ENCODE peak calls at places on chromosomes 1 and 21, in four cellular contexts. H is ascending aorta, T is endothelial cell, E is Panc1. J is an unnamed sample.

GRCh38 chr1:59750612-59751395 is 63.9 kb upstream of the HOOK1 start:
- DNase-seq in H (peak), T (no peak), E (no peak), J (peak)

GRCh38 chr1:37038079-37038702 is 3.9 kb upstream of the GRIK3 start:
- DNase-seq in H (no peak), T (peak), E (no peak), J (no peak)

GRCh38 chr1:44327679-44328491 is 27.2 kb downstream of the ERI3 start:
- DNase-seq in H (peak), T (no peak), E (peak), J (peak)

GRCh38 chr1:81073580-81073979 is 727.2 kb upstream of the ADGRL2 start:
- DNase-seq in H (no peak), T (no peak), E (no peak), J (no peak)

GRCh38 chr1:30823627-30823968 is 66.0 kb upstream of the LAPTM5 start:
- DNase-seq in H (no peak), T (no peak), E (no peak), J (no peak)

GRCh38 chr1:55724551-55725325 is 509.6 kb upstream of the USP24 start:
- DNase-seq in H (no peak), T (no peak), E (no peak), J (no peak)

GRCh38 chr1:84923317-84923716 is 30.3 kb upstream of the LPAR3 start:
- DNase-seq in H (no peak), T (no peak), E (no peak), J (no peak)

GRCh38 chr1:57623039-57623790 is 199.4 kb upstream of the DAB1 start:
- DNase-seq in H (no peak), T (peak), E (no peak), J (no peak)

GRCh38 chr1:109764561-109765482 is 1.1 kb upstream of the EPS8L3 start:
- DNase-seq in H (peak), T (no peak), E (no peak), J (no peak)

GRCh38 chr1:96492236-96492635 is 229.3 kb upstream of the PTBP2 start:
- DNase-seq in H (no peak), T (no peak), E (no peak), J (no peak)

GRCh38 chr1:200873116-200873670 is 412 bp downstream of the GPR25 start:
- DNase-seq in H (no peak), T (no peak), E (no peak), J (no peak)

GRCh38 chr1:59165353-59165752 is 131.5 kb upstream of the FGGY start:
- DNase-seq in H (no peak), T (no peak), E (no peak), J (no peak)

GRCh38 chr1:52602328-52603300 is at the start of gene GPX7:
- DNase-seq in H (peak), T (peak), E (no peak), J (no peak)

GRCh38 chr21:15279484-15279883 is 214.7 kb upstream of the NRIP1 start:
- DNase-seq in H (no peak), T (no peak), E (no peak), J (no peak)

GRCh38 chr1:246365708-246366107 is 141.4 kb downstream of the SMYD3 start:
- DNase-seq in H (no peak), T (no peak), E (no peak), J (no peak)

GRCh38 chr1:22452401-22452963 is 831 bp downstream of the ZBTB40 start:
- DNase-seq in H (no peak), T (no peak), E (no peak), J (no peak)

GRCh38 chr1:180184041-180184440 is 29.4 kb downstream of the QSOX1 start:
- DNase-seq in H (no peak), T (no peak), E (no peak), J (no peak)

GRCh38 chr1:42567038-42567437 is 91.2 kb upstream of the PPIH start:
- DNase-seq in H (no peak), T (no peak), E (no peak), J (no peak)

GRCh38 chr1:94602312-94602711 is 60.8 kb upstream of the F3 start:
- DNase-seq in H (no peak), T (no peak), E (no peak), J (no peak)

GRCh38 chr1:118960567-118961136 is 27.5 kb downstream of the TBX15 start:
- DNase-seq in H (no peak), T (no peak), E (no peak), J (no peak)

GRCh38 chr1:222171005-222171404 is 376.9 kb downstream of the HHIPL2 start:
- DNase-seq in H (no peak), T (no peak), E (peak), J (no peak)

GRCh38 chr1:97243973-97244560 is 522.5 kb downstream of the PTBP2 start:
- DNase-seq in H (no peak), T (no peak), E (no peak), J (no peak)

GRCh38 chr21:44013380-44014088 is 1.4 kb downstream of the TRAPPC10 start:
- DNase-seq in H (no peak), T (peak), E (no peak), J (no peak)

GRCh38 chr21:41321211-41321907 is 4.8 kb downstream of the FAM3B start:
- DNase-seq in H (no peak), T (no peak), E (no peak), J (no peak)

GRCh38 chr1:231337043-231337471 is 595 bp downstream of the EXOC8 start:
- DNase-seq in H (peak), T (no peak), E (no peak), J (no peak)

GRCh38 chr1:204706838-204707509 is 21.4 kb upstream of the LRRN2 start:
- DNase-seq in H (no peak), T (peak), E (no peak), J (no peak)

GRCh38 chr1:37353871-37354270 is 120.5 kb upstream of the ZC3H12A start:
- DNase-seq in H (no peak), T (no peak), E (no peak), J (no peak)

GRCh38 chr1:217857061-217857460 is 225.9 kb downstream of the SPATA17 start:
- DNase-seq in H (no peak), T (no peak), E (no peak), J (no peak)

GRCh38 chr1:24995121-24995520 is 65.0 kb upstream of the RUNX3 start:
- DNase-seq in H (no peak), T (no peak), E (no peak), J (no peak)

GRCh38 chr1:29761159-29761928 is 525.0 kb downstream of the PTPRU start:
- DNase-seq in H (no peak), T (no peak), E (no peak), J (no peak)

GRCh38 chr1:173052681-173053196 is 2.0 kb upstream of the TNFSF18 start:
- DNase-seq in H (no peak), T (no peak), E (no peak), J (no peak)

GRCh38 chr1:78104322-78104721 is 58.6 kb downstream of the GIPC2 start:
- DNase-seq in H (no peak), T (no peak), E (no peak), J (no peak)

GRCh38 chr21:39103689-39104088 is 79.6 kb downstream of the PSMG1 start:
- DNase-seq in H (peak), T (no peak), E (no peak), J (no peak)

GRCh38 chr1:71044833-71045232 is 2.8 kb downstream of the PTGER3 start:
- DNase-seq in H (no peak), T (no peak), E (no peak), J (no peak)
- TF ChIP-seq CTCF in H (no peak), T (no peak), E (no peak), J (no peak)

GRCh38 chr1:68331117-68331865 is 99.0 kb upstream of the WLS start:
- DNase-seq in H (no peak), T (no peak), E (no peak), J (no peak)
- TF ChIP-seq CTCF in H (no peak), T (no peak), E (no peak), J (no peak)

GRCh38 chr1:175193339-175193950 is 869 bp upstream of the KIAA0040 start:
- DNase-seq in H (no peak), T (no peak), E (no peak), J (no peak)
- TF ChIP-seq CTCF in H (no peak), T (no peak), E (no peak), J (no peak)

GRCh38 chr1:243483084-243483845 is 227.4 kb downstream of the SDCCAG8 start:
- DNase-seq in H (no peak), T (peak), E (no peak), J (no peak)
- TF ChIP-seq CTCF in H (no peak), T (no peak), E (no peak), J (no peak)

GRCh38 chr1:100670083-100670482 is 49.5 kb upstream of the VCAM1 start:
- DNase-seq in H (no peak), T (no peak), E (no peak), J (no peak)

GRCh38 chr1:100671604-100672003 is 47.9 kb upstream of the VCAM1 start:
- DNase-seq in H (no peak), T (no peak), E (no peak), J (no peak)
- TF ChIP-seq CTCF in H (no peak), T (no peak), E (no peak), J (no peak)

GRCh38 chr1:178155478-178156255 is 61.8 kb downstream of the RASAL2 start:
- DNase-seq in H (no peak), T (no peak), E (no peak), J (no peak)
- TF ChIP-seq CTCF in H (no peak), T (no peak), E (no peak), J (no peak)